ENCODE peak calls at places on chromosomes 4 and X, in five cellular contexts. P is endothelial cell of umbilical vein; K is CD8-positive, alpha-beta memory T cell; H is breast epithelium; R is cardiac muscle cell. O is an unnamed sample.

GRCh38 chrX:139113682-139114081 is 402.2 kb upstream of the FGF13 start:
- DNase-seq in P (no peak), K (no peak), H (no peak), R (no peak), O (no peak)

GRCh38 chr4:91448668-91449330 is 855.0 kb upstream of the GRID2 start:
- DNase-seq in P (no peak), K (no peak), H (no peak), R (peak; percentile 70), O (no peak)

GRCh38 chr4:6338175-6338950 is 68.7 kb downstream of the WFS1 start:
- DNase-seq in P (no peak), K (no peak), H (no peak), R (no peak), O (no peak)

GRCh38 chr4:165953181-165953580 is 80.1 kb downstream of the TLL1 start:
- DNase-seq in P (no peak), K (no peak), H (no peak), R (no peak), O (no peak)

GRCh38 chr4:155954118-155954503 is 445 bp upstream of the CTSO start:
- DNase-seq in P (no peak), K (no peak), H (no peak), R (no peak), O (peak; percentile 12)

GRCh38 chr4:102223461-102223860 is 121.8 kb downstream of the SLC39A8 start:
- DNase-seq in P (no peak), K (no peak), H (no peak), R (no peak), O (no peak)

GRCh38 chr4:83129258-83129657 is 14.7 kb upstream of the PLAC8 start:
- DNase-seq in P (no peak), K (no peak), H (no peak), R (no peak), O (peak; percentile 52)

GRCh38 chrX:22150371-22150770 is 118.2 kb downstream of the PHEX start:
- DNase-seq in P (no peak), K (no peak), H (no peak), R (no peak), O (no peak)

GRCh38 chrX:118423558-118423957 is 72.1 kb upstream of the DOCK11 start:
- DNase-seq in P (no peak), K (no peak), H (no peak), R (no peak), O (no peak)

GRCh38 chrX:11890843-11891514 is 132.9 kb downstream of the MSL3 start:
- DNase-seq in P (no peak), K (no peak), H (peak; percentile 17), R (peak; percentile 60), O (peak; percentile 20)

GRCh38 chrX:133715715-133716114 is 269.7 kb downstream of the GPC3 start:
- DNase-seq in P (no peak), K (no peak), H (no peak), R (no peak), O (no peak)

GRCh38 chr4:159829184-159829583 is 726.3 kb downstream of the RAPGEF2 start:
- DNase-seq in P (no peak), K (no peak), H (no peak), R (no peak), O (no peak)

GRCh38 chr4:57064811-57065711 is 45.1 kb downstream of the IGFBP7 start:
- DNase-seq in P (peak; percentile 87), K (no peak), H (peak; percentile 27), R (peak; percentile 87), O (peak; percentile 45)

GRCh38 chrX:103211012-103211715 is 3.7 kb upstream of the BEX4 start:
- DNase-seq in P (peak; percentile 54), K (peak; percentile 3), H (no peak), R (peak; percentile 62), O (peak; percentile 38)

GRCh38 chr4:80271806-80272205 is 5.3 kb downstream of the FGF5 start:
- DNase-seq in P (no peak), K (no peak), H (no peak), R (peak; percentile 10), O (no peak)

GRCh38 chr4:2363056-2363719 is 55.3 kb downstream of the ZFYVE28 start:
- DNase-seq in P (no peak), K (no peak), H (no peak), R (no peak), O (no peak)

GRCh38 chr4:22556411-22556969 is 40.6 kb upstream of the ADGRA3 start:
- DNase-seq in P (no peak), K (no peak), H (no peak), R (no peak), O (peak; percentile 49)

GRCh38 chr4:184573701-184574100 is 75.5 kb downstream of the CASP3 start:
- DNase-seq in P (peak; percentile 89), K (no peak), H (no peak), R (no peak), O (no peak)
- H3K27ac ChIP-seq in P (peak overlapping the region; percentile 53), K (no peak overlapping the region), H (no peak overlapping the region), R (no peak overlapping the region), O (no peak overlapping the region)

GRCh38 chrX:370963-371745 is 15.6 kb downstream of the PPP2R3B start:
- DNase-seq in P (no peak), K (no peak), H (no peak), R (no peak), O (no peak)
- H3K27ac ChIP-seq in P (no peak overlapping the region), K (no peak overlapping the region), H (no peak overlapping the region), R (peak overlapping the region; percentile 97), O (no peak overlapping the region)

DNA sequence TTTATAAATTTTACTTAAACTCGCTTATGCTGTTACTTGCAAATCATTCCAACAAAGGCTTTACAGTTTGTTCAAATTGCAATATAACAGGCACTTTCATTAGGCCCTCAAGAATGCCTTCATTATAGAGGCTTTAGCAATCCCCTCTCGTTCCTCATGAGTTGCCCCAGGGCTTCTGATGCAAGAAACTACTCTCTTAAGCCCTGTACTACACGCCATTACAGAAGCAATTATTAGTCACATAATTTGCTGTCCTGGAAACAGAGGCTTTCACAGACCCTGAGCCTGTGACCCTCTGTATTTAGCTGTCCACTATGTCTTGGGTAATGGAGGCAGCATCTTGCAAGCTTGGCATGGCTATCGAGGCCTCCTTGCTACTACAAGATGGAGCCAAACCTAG is 965.9 kb upstream of the DIAPH2 start:
- DNase-seq in P (no peak), K (no peak), H (no peak), R (no peak), O (no peak)
- H3K27ac ChIP-seq in P (no peak overlapping the region), K (no peak overlapping the region), H (no peak overlapping the region), R (no peak overlapping the region), O (no peak overlapping the region)

GRCh38 chrX:132208422-132208821 is 10.8 kb downstream of the RAP2C start:
- DNase-seq in P (no peak), K (no peak), H (no peak), R (no peak), O (no peak)

GRCh38 chrX:132204629-132205028 is 14.6 kb downstream of the RAP2C start:
- DNase-seq in P (no peak), K (no peak), H (no peak), R (no peak), O (no peak)

GRCh38 chrX:132206259-132206658 is 13.0 kb downstream of the RAP2C start:
- DNase-seq in P (peak; percentile 20), K (no peak), H (no peak), R (peak; percentile 16), O (no peak)

GRCh38 chrX:132207996-132208395 is 11.3 kb downstream of the RAP2C start:
- DNase-seq in P (no peak), K (no peak), H (no peak), R (peak; percentile 1), O (no peak)

GRCh38 chrX:132209527-132209926 is 9.7 kb downstream of the RAP2C start:
- DNase-seq in P (no peak), K (no peak), H (no peak), R (peak; percentile 75), O (no peak)
- H3K27ac ChIP-seq in P (no peak overlapping the region), K (no peak overlapping the region), H (no peak overlapping the region), R (no peak overlapping the region), O (no peak overlapping the region)

GRCh38 chr4:144189121-144189520 is 48.6 kb upstream of the GYPA start:
- DNase-seq in P (no peak), K (no peak), H (no peak), R (no peak), O (no peak)
- H3K27ac ChIP-seq in P (no peak overlapping the region), K (no peak overlapping the region), H (no peak overlapping the region), R (no peak overlapping the region), O (no peak overlapping the region)